ENCODE peak calls at places on chromosomes 7 and 10, in five cellular contexts. One of them, this sample, is unnamed.
A peak's percentile ranks its signal among the peaks of the same experiment; 100 is the strongest.

GRCh38 chr10:33347227-33347626 is 12.8 kb upstream of the NRP1 start:
- DNase-seq in NCI-H1105 treated with DMSO at 0.1 percent for 48 hours: no peak
- DNase-seq in DMS 273 treated with DMSO at 0.1 percent for 48 hours: no peak
- DNase-seq in activated T-cell treated with anti-CD3 and anti-CD28 coated beads, Interleukin-2, amount 50 U/mL, for 72 hours: no peak
- DNase-seq in AG04450: no peak
- DNase-seq in this sample: no peak

GRCh38 chr10:47396311-47396717 is 12.2 kb upstream of the ZNF488 start:
- DNase-seq in NCI-H1105 treated with DMSO at 0.1 percent for 48 hours: no peak
- DNase-seq in DMS 273 treated with DMSO at 0.1 percent for 48 hours: no peak
- DNase-seq in activated T-cell treated with anti-CD3 and anti-CD28 coated beads, Interleukin-2, amount 50 U/mL, for 72 hours: no peak
- DNase-seq in AG04450: no peak
- DNase-seq in this sample: no peak

GRCh38 chr10:84494849-84495180 is 166.4 kb downstream of the CCSER2 start:
- DNase-seq in NCI-H1105 treated with DMSO at 0.1 percent for 48 hours: no peak
- DNase-seq in DMS 273 treated with DMSO at 0.1 percent for 48 hours: no peak
- DNase-seq in activated T-cell treated with anti-CD3 and anti-CD28 coated beads, Interleukin-2, amount 50 U/mL, for 72 hours: no peak
- DNase-seq in AG04450: no peak
- DNase-seq in this sample: no peak

GRCh38 chr7:136074840-136075239 is 97.7 kb upstream of the MTPN start:
- DNase-seq in NCI-H1105 treated with DMSO at 0.1 percent for 48 hours: peak; percentile 67
- DNase-seq in DMS 273 treated with DMSO at 0.1 percent for 48 hours: no peak
- DNase-seq in activated T-cell treated with anti-CD3 and anti-CD28 coated beads, Interleukin-2, amount 50 U/mL, for 72 hours: no peak
- DNase-seq in AG04450: no peak
- DNase-seq in this sample: no peak

GRCh38 chr7:80908360-80908797 is 10.5 kb downstream of the SEMA3C start:
- DNase-seq in NCI-H1105 treated with DMSO at 0.1 percent for 48 hours: no peak
- DNase-seq in DMS 273 treated with DMSO at 0.1 percent for 48 hours: no peak
- DNase-seq in activated T-cell treated with anti-CD3 and anti-CD28 coated beads, Interleukin-2, amount 50 U/mL, for 72 hours: no peak
- DNase-seq in AG04450: no peak
- DNase-seq in this sample: no peak

GRCh38 chr7:1241510-1242128 is 8.9 kb downstream of the UNCX start:
- DNase-seq in NCI-H1105 treated with DMSO at 0.1 percent for 48 hours: no peak
- DNase-seq in DMS 273 treated with DMSO at 0.1 percent for 48 hours: no peak
- DNase-seq in activated T-cell treated with anti-CD3 and anti-CD28 coated beads, Interleukin-2, amount 50 U/mL, for 72 hours: no peak
- DNase-seq in AG04450: no peak
- DNase-seq in this sample: no peak

GRCh38 chr7:41107938-41108448 is 594.9 kb downstream of the INHBA start:
- DNase-seq in NCI-H1105 treated with DMSO at 0.1 percent for 48 hours: no peak
- DNase-seq in DMS 273 treated with DMSO at 0.1 percent for 48 hours: no peak
- DNase-seq in activated T-cell treated with anti-CD3 and anti-CD28 coated beads, Interleukin-2, amount 50 U/mL, for 72 hours: no peak
- DNase-seq in AG04450: no peak
- DNase-seq in this sample: no peak

GRCh38 chr7:128264477-128264876 is 23.4 kb downstream of the LEP start:
- DNase-seq in NCI-H1105 treated with DMSO at 0.1 percent for 48 hours: no peak
- DNase-seq in DMS 273 treated with DMSO at 0.1 percent for 48 hours: no peak
- DNase-seq in activated T-cell treated with anti-CD3 and anti-CD28 coated beads, Interleukin-2, amount 50 U/mL, for 72 hours: no peak
- DNase-seq in AG04450: no peak
- DNase-seq in this sample: no peak

GRCh38 chr10:91887900-91888225 is 21.4 kb downstream of the FGFBP3 start:
- DNase-seq in NCI-H1105 treated with DMSO at 0.1 percent for 48 hours: no peak
- DNase-seq in DMS 273 treated with DMSO at 0.1 percent for 48 hours: no peak
- DNase-seq in activated T-cell treated with anti-CD3 and anti-CD28 coated beads, Interleukin-2, amount 50 U/mL, for 72 hours: no peak
- DNase-seq in AG04450: no peak
- DNase-seq in this sample: no peak

GRCh38 chr10:61028861-61029361 is 84.9 kb upstream of the RHOBTB1 start:
- DNase-seq in NCI-H1105 treated with DMSO at 0.1 percent for 48 hours: no peak
- DNase-seq in DMS 273 treated with DMSO at 0.1 percent for 48 hours: no peak
- DNase-seq in activated T-cell treated with anti-CD3 and anti-CD28 coated beads, Interleukin-2, amount 50 U/mL, for 72 hours: no peak
- DNase-seq in AG04450: peak; percentile 24
- DNase-seq in this sample: no peak

GRCh38 chr7:142441074-142441403 is 183.2 kb upstream of the PRSS58 start:
- DNase-seq in NCI-H1105 treated with DMSO at 0.1 percent for 48 hours: no peak
- DNase-seq in DMS 273 treated with DMSO at 0.1 percent for 48 hours: no peak
- DNase-seq in activated T-cell treated with anti-CD3 and anti-CD28 coated beads, Interleukin-2, amount 50 U/mL, for 72 hours: no peak
- DNase-seq in AG04450: no peak
- DNase-seq in this sample: no peak

GRCh38 chr10:77036993-77037734 is 600.4 kb downstream of the KCNMA1 start:
- DNase-seq in NCI-H1105 treated with DMSO at 0.1 percent for 48 hours: peak; percentile 45
- DNase-seq in DMS 273 treated with DMSO at 0.1 percent for 48 hours: no peak
- DNase-seq in activated T-cell treated with anti-CD3 and anti-CD28 coated beads, Interleukin-2, amount 50 U/mL, for 72 hours: no peak
- DNase-seq in AG04450: no peak
- DNase-seq in this sample: no peak

GRCh38 chr7:155001756-155002410 is 1.0 kb downstream of the PAXIP1 start:
- DNase-seq in NCI-H1105 treated with DMSO at 0.1 percent for 48 hours: no peak
- DNase-seq in DMS 273 treated with DMSO at 0.1 percent for 48 hours: no peak
- DNase-seq in activated T-cell treated with anti-CD3 and anti-CD28 coated beads, Interleukin-2, amount 50 U/mL, for 72 hours: peak; percentile 7
- DNase-seq in AG04450: no peak
- DNase-seq in this sample: no peak

GRCh38 chr7:97130417-97131139 is 13.1 kb downstream of the SDHAF3 start:
- DNase-seq in NCI-H1105 treated with DMSO at 0.1 percent for 48 hours: no peak
- DNase-seq in DMS 273 treated with DMSO at 0.1 percent for 48 hours: no peak
- DNase-seq in activated T-cell treated with anti-CD3 and anti-CD28 coated beads, Interleukin-2, amount 50 U/mL, for 72 hours: no peak
- DNase-seq in AG04450: no peak
- DNase-seq in this sample: no peak

GRCh38 chr10:47046321-47047126 is 135.3 kb downstream of the PTPN20 start:
- DNase-seq in NCI-H1105 treated with DMSO at 0.1 percent for 48 hours: no peak
- DNase-seq in DMS 273 treated with DMSO at 0.1 percent for 48 hours: no peak
- DNase-seq in activated T-cell treated with anti-CD3 and anti-CD28 coated beads, Interleukin-2, amount 50 U/mL, for 72 hours: no peak
- DNase-seq in AG04450: no peak
- DNase-seq in this sample: no peak

GRCh38 chr7:70193514-70193913 is 595.2 kb downstream of the AUTS2 start:
- DNase-seq in NCI-H1105 treated with DMSO at 0.1 percent for 48 hours: no peak
- DNase-seq in DMS 273 treated with DMSO at 0.1 percent for 48 hours: peak; percentile 52
- DNase-seq in activated T-cell treated with anti-CD3 and anti-CD28 coated beads, Interleukin-2, amount 50 U/mL, for 72 hours: no peak
- DNase-seq in AG04450: no peak
- DNase-seq in this sample: no peak